ENCODE peak calls at places on chromosomes 13 and 19, in seven cellular contexts. One of them, this sample, is unnamed.

GRCh38 chr19:13149628-13150186 is 468 bp downstream of the STX10 start:
- DNase-seq in choroid plexus epithelial cell: peak; percentile 51
- DNase-seq in EL: peak; percentile 67
- DNase-seq in esophagus squamous epithelium: no peak
- DNase-seq in ascending aorta: peak; percentile 14
- DNase-seq in activated naive CD8-positive, alpha-beta T cell treated with anti-CD3 and anti-CD28 coated beads, Interleukin-2, amount 50 U/mL, for 16 hours: no peak
- DNase-seq in AG10803: peak; percentile 34
- DNase-seq in this sample: peak; percentile 53

GRCh38 chr19:30640266-30640965 is 268.2 kb downstream of the ZNF536 start:
- DNase-seq in activated naive CD8-positive, alpha-beta T cell treated with anti-CD3 and anti-CD28 coated beads, Interleukin-2, amount 50 U/mL, for 16 hours: no peak
- DNase-seq in esophagus squamous epithelium: no peak
- DNase-seq in AG10803: peak; percentile 77
- DNase-seq in EL: no peak
- DNase-seq in ascending aorta: no peak
- DNase-seq in choroid plexus epithelial cell: no peak
- DNase-seq in this sample: no peak

GRCh38 chr13:67100723-67101122 is 129.4 kb downstream of the PCDH9 start:
- DNase-seq in choroid plexus epithelial cell: peak; percentile 37
- DNase-seq in ascending aorta: no peak
- DNase-seq in activated naive CD8-positive, alpha-beta T cell treated with anti-CD3 and anti-CD28 coated beads, Interleukin-2, amount 50 U/mL, for 16 hours: no peak
- DNase-seq in EL: peak; percentile 7
- DNase-seq in esophagus squamous epithelium: no peak
- DNase-seq in AG10803: no peak
- DNase-seq in this sample: no peak

GRCh38 chr13:85985791-85986190 is 186.6 kb upstream of the SLITRK6 start:
- DNase-seq in AG10803: no peak
- DNase-seq in activated naive CD8-positive, alpha-beta T cell treated with anti-CD3 and anti-CD28 coated beads, Interleukin-2, amount 50 U/mL, for 16 hours: no peak
- DNase-seq in EL: no peak
- DNase-seq in choroid plexus epithelial cell: peak; percentile 86
- DNase-seq in esophagus squamous epithelium: no peak
- DNase-seq in ascending aorta: no peak
- DNase-seq in this sample: peak; percentile 12

GRCh38 chr19:16301999-16302694 is 22.5 kb upstream of the KLF2 start:
- DNase-seq in activated naive CD8-positive, alpha-beta T cell treated with anti-CD3 and anti-CD28 coated beads, Interleukin-2, amount 50 U/mL, for 16 hours: no peak
- DNase-seq in esophagus squamous epithelium: no peak
- DNase-seq in choroid plexus epithelial cell: no peak
- DNase-seq in ascending aorta: no peak
- DNase-seq in AG10803: peak; percentile 27
- DNase-seq in EL: peak; percentile 36
- DNase-seq in this sample: no peak

GRCh38 chr13:79810671-79811070 is 329.7 kb downstream of the NDFIP2 start:
- DNase-seq in EL: peak; percentile 82
- DNase-seq in choroid plexus epithelial cell: peak; percentile 73
- DNase-seq in activated naive CD8-positive, alpha-beta T cell treated with anti-CD3 and anti-CD28 coated beads, Interleukin-2, amount 50 U/mL, for 16 hours: no peak
- DNase-seq in ascending aorta: no peak
- DNase-seq in esophagus squamous epithelium: no peak
- DNase-seq in AG10803: peak; percentile 71
- DNase-seq in this sample: peak; percentile 63

GRCh38 chr13:35256459-35257148 is 219.9 kb downstream of the MAB21L1 start:
- DNase-seq in EL: no peak
- DNase-seq in AG10803: no peak
- DNase-seq in activated naive CD8-positive, alpha-beta T cell treated with anti-CD3 and anti-CD28 coated beads, Interleukin-2, amount 50 U/mL, for 16 hours: no peak
- DNase-seq in ascending aorta: no peak
- DNase-seq in esophagus squamous epithelium: no peak
- DNase-seq in choroid plexus epithelial cell: no peak
- DNase-seq in this sample: no peak

GRCh38 chr13:21088534-21088933 is 27.1 kb upstream of the LATS2 start:
- DNase-seq in choroid plexus epithelial cell: no peak
- DNase-seq in EL: no peak
- DNase-seq in AG10803: no peak
- DNase-seq in esophagus squamous epithelium: no peak
- DNase-seq in ascending aorta: no peak
- DNase-seq in activated naive CD8-positive, alpha-beta T cell treated with anti-CD3 and anti-CD28 coated beads, Interleukin-2, amount 50 U/mL, for 16 hours: no peak
- DNase-seq in this sample: no peak

GRCh38 chr19:39111593-39112199 is 13.9 kb upstream of the PAK4 start:
- DNase-seq in choroid plexus epithelial cell: no peak
- DNase-seq in ascending aorta: no peak
- DNase-seq in AG10803: no peak
- DNase-seq in activated naive CD8-positive, alpha-beta T cell treated with anti-CD3 and anti-CD28 coated beads, Interleukin-2, amount 50 U/mL, for 16 hours: no peak
- DNase-seq in EL: no peak
- DNase-seq in esophagus squamous epithelium: no peak
- DNase-seq in this sample: no peak

GRCh38 chr13:105825071-105825470 is 710.4 kb downstream of the EFNB2 start:
- DNase-seq in ascending aorta: no peak
- DNase-seq in AG10803: no peak
- DNase-seq in esophagus squamous epithelium: no peak
- DNase-seq in EL: no peak
- DNase-seq in activated naive CD8-positive, alpha-beta T cell treated with anti-CD3 and anti-CD28 coated beads, Interleukin-2, amount 50 U/mL, for 16 hours: no peak
- DNase-seq in choroid plexus epithelial cell: no peak
- DNase-seq in this sample: no peak

GRCh38 chr19:12880551-12881171 is 588 bp downstream of the DNASE2 start:
- DNase-seq in choroid plexus epithelial cell: peak; percentile 16
- DNase-seq in AG10803: no peak
- DNase-seq in activated naive CD8-positive, alpha-beta T cell treated with anti-CD3 and anti-CD28 coated beads, Interleukin-2, amount 50 U/mL, for 16 hours: no peak
- DNase-seq in ascending aorta: no peak
- DNase-seq in esophagus squamous epithelium: no peak
- DNase-seq in EL: peak; percentile 23
- DNase-seq in this sample: peak; percentile 38

GRCh38 chr13:114074671-114075315 is 57.6 kb downstream of the RASA3 start:
- DNase-seq in esophagus squamous epithelium: no peak
- DNase-seq in EL: no peak
- DNase-seq in ascending aorta: no peak
- DNase-seq in choroid plexus epithelial cell: no peak
- DNase-seq in activated naive CD8-positive, alpha-beta T cell treated with anti-CD3 and anti-CD28 coated beads, Interleukin-2, amount 50 U/mL, for 16 hours: no peak
- DNase-seq in AG10803: no peak
- DNase-seq in this sample: no peak

GRCh38 chr13:77981191-77981925 is 62.7 kb upstream of the EDNRB start:
- DNase-seq in EL: peak; percentile 7
- DNase-seq in ascending aorta: no peak
- DNase-seq in esophagus squamous epithelium: no peak
- DNase-seq in AG10803: peak; percentile 8
- DNase-seq in activated naive CD8-positive, alpha-beta T cell treated with anti-CD3 and anti-CD28 coated beads, Interleukin-2, amount 50 U/mL, for 16 hours: no peak
- DNase-seq in choroid plexus epithelial cell: peak; percentile 33
- DNase-seq in this sample: peak; percentile 54

GRCh38 chr19:13169769-13170168 is 19.6 kb downstream of the IER2 start:
- DNase-seq in activated naive CD8-positive, alpha-beta T cell treated with anti-CD3 and anti-CD28 coated beads, Interleukin-2, amount 50 U/mL, for 16 hours: no peak
- DNase-seq in AG10803: peak; percentile 60
- DNase-seq in EL: peak; percentile 84
- DNase-seq in ascending aorta: no peak
- DNase-seq in esophagus squamous epithelium: no peak
- DNase-seq in choroid plexus epithelial cell: no peak
- DNase-seq in this sample: peak; percentile 18

GRCh38 chr13:31775148-31775547 is 35.8 kb downstream of the RXFP2 start:
- DNase-seq in AG10803: peak; percentile 56
- DNase-seq in esophagus squamous epithelium: no peak
- DNase-seq in choroid plexus epithelial cell: no peak
- DNase-seq in EL: no peak
- DNase-seq in activated naive CD8-positive, alpha-beta T cell treated with anti-CD3 and anti-CD28 coated beads, Interleukin-2, amount 50 U/mL, for 16 hours: no peak
- DNase-seq in ascending aorta: no peak
- DNase-seq in this sample: peak; percentile 29

GRCh38 chr19:16125738-16126495 is 14.2 kb downstream of the RAB8A start:
- DNase-seq in ascending aorta: no peak
- DNase-seq in choroid plexus epithelial cell: no peak
- DNase-seq in EL: no peak
- DNase-seq in AG10803: no peak
- DNase-seq in activated naive CD8-positive, alpha-beta T cell treated with anti-CD3 and anti-CD28 coated beads, Interleukin-2, amount 50 U/mL, for 16 hours: no peak
- DNase-seq in esophagus squamous epithelium: no peak
- DNase-seq in this sample: no peak

GRCh38 chr19:5369962-5370367 is 29.4 kb upstream of the PTPRS start:
- DNase-seq in EL: peak; percentile 44
- DNase-seq in AG10803: no peak
- DNase-seq in ascending aorta: no peak
- DNase-seq in choroid plexus epithelial cell: peak; percentile 56
- DNase-seq in activated naive CD8-positive, alpha-beta T cell treated with anti-CD3 and anti-CD28 coated beads, Interleukin-2, amount 50 U/mL, for 16 hours: peak; percentile 37
- DNase-seq in esophagus squamous epithelium: no peak
- DNase-seq in this sample: peak; percentile 39

GRCh38 chr19:40596608-40597328 is 4.4 kb upstream of the LTBP4 start:
- DNase-seq in choroid plexus epithelial cell: peak; percentile 53
- DNase-seq in ascending aorta: no peak
- DNase-seq in esophagus squamous epithelium: no peak
- DNase-seq in EL: peak; percentile 75
- DNase-seq in AG10803: no peak
- DNase-seq in activated naive CD8-positive, alpha-beta T cell treated with anti-CD3 and anti-CD28 coated beads, Interleukin-2, amount 50 U/mL, for 16 hours: no peak
- DNase-seq in this sample: peak; percentile 63

GRCh38 chr13:23570099-23570926 is at the start of gene TNFRSF19:
- DNase-seq in activated naive CD8-positive, alpha-beta T cell treated with anti-CD3 and anti-CD28 coated beads, Interleukin-2, amount 50 U/mL, for 16 hours: no peak
- DNase-seq in ascending aorta: no peak
- DNase-seq in choroid plexus epithelial cell: peak; percentile 76
- DNase-seq in AG10803: peak; percentile 88
- DNase-seq in esophagus squamous epithelium: no peak
- DNase-seq in EL: peak; percentile 77
- DNase-seq in this sample: peak; percentile 77

GRCh38 chr19:13089139-13089856 is 13.4 kb downstream of the LYL1 start:
- DNase-seq in choroid plexus epithelial cell: no peak
- DNase-seq in EL: no peak
- DNase-seq in AG10803: no peak
- DNase-seq in esophagus squamous epithelium: no peak
- DNase-seq in ascending aorta: no peak
- DNase-seq in activated naive CD8-positive, alpha-beta T cell treated with anti-CD3 and anti-CD28 coated beads, Interleukin-2, amount 50 U/mL, for 16 hours: no peak
- DNase-seq in this sample: no peak

This sample was measured in cardiac fibroblast.